ENCODE peak calls at places on chromosomes 1 and 21, in five cellular contexts. One of them, this sample, is unnamed.
A peak's percentile ranks its signal among the peaks of the same experiment; 100 is the strongest.

GRCh38 chr1:236608930-236609726 is 4.8 kb upstream of the HEATR1 start:
- DNase-seq in ovary: no peak
- DNase-seq in tibial artery: peak; percentile 70
- DNase-seq in suprapubic skin: no peak
- DNase-seq in stomach: peak; percentile 42
- DNase-seq in this sample: no peak

GRCh38 chr1:84603223-84603622 is 29.0 kb upstream of the CTBS start:
- DNase-seq in ovary: no peak
- DNase-seq in tibial artery: no peak
- DNase-seq in suprapubic skin: no peak
- DNase-seq in stomach: no peak
- DNase-seq in this sample: no peak

GRCh38 chr1:224592636-224593579 is 23.2 kb upstream of the CNIH3 start:
- DNase-seq in ovary: no peak
- DNase-seq in tibial artery: no peak
- DNase-seq in suprapubic skin: no peak
- DNase-seq in stomach: no peak
- DNase-seq in this sample: no peak

GRCh38 chr1:52727114-52727586 is 897 bp downstream of the ZYG11B start:
- DNase-seq in ovary: no peak
- DNase-seq in tibial artery: no peak
- DNase-seq in suprapubic skin: no peak
- DNase-seq in stomach: no peak
- DNase-seq in this sample: no peak

GRCh38 chr1:226660410-226661182 is 78.5 kb downstream of the ITPKB start:
- DNase-seq in ovary: no peak
- DNase-seq in tibial artery: no peak
- DNase-seq in suprapubic skin: peak; percentile 63
- DNase-seq in stomach: no peak
- DNase-seq in this sample: no peak

GRCh38 chr1:203906932-203907331 is 45.5 kb downstream of the SNRPE start:
- DNase-seq in ovary: no peak
- DNase-seq in tibial artery: no peak
- DNase-seq in suprapubic skin: no peak
- DNase-seq in stomach: no peak
- DNase-seq in this sample: no peak

GRCh38 chr1:241848680-241849344 is 808 bp downstream of the EXO1 start:
- DNase-seq in ovary: no peak
- DNase-seq in tibial artery: no peak
- DNase-seq in suprapubic skin: no peak
- DNase-seq in stomach: no peak
- DNase-seq in this sample: no peak

GRCh38 chr1:160217466-160218165 is 12.4 kb downstream of the PEA15 start:
- DNase-seq in ovary: peak; percentile 37
- DNase-seq in tibial artery: no peak
- DNase-seq in suprapubic skin: no peak
- DNase-seq in stomach: peak; percentile 49
- DNase-seq in this sample: no peak

GRCh38 chr1:4668738-4669700 is 14.6 kb downstream of the AJAP1 start:
- DNase-seq in ovary: no peak
- DNase-seq in tibial artery: no peak
- DNase-seq in suprapubic skin: no peak
- DNase-seq in stomach: no peak
- DNase-seq in this sample: no peak

GRCh38 chr1:206866062-206866461 is 639 bp downstream of the IL20 start:
- DNase-seq in ovary: no peak
- DNase-seq in tibial artery: no peak
- DNase-seq in suprapubic skin: no peak
- DNase-seq in stomach: no peak
- DNase-seq in this sample: no peak

GRCh38 chr1:64757213-64757612 is 12.3 kb downstream of the RAVER2 start:
- DNase-seq in ovary: no peak
- DNase-seq in tibial artery: no peak
- DNase-seq in suprapubic skin: no peak
- DNase-seq in stomach: no peak
- DNase-seq in this sample: no peak

GRCh38 chr1:228037401-228038386 is 30.9 kb downstream of the WNT3A start:
- DNase-seq in ovary: no peak
- DNase-seq in tibial artery: peak; percentile 54
- DNase-seq in suprapubic skin: peak; percentile 53
- DNase-seq in stomach: peak; percentile 60
- DNase-seq in this sample: no peak

GRCh38 chr21:14923468-14923867 is 141.3 kb downstream of the NRIP1 start:
- DNase-seq in ovary: no peak
- DNase-seq in tibial artery: no peak
- DNase-seq in suprapubic skin: no peak
- DNase-seq in stomach: no peak
- DNase-seq in this sample: no peak

GRCh38 chr21:45330851-45331261 is 43.2 kb upstream of the POFUT2 start:
- DNase-seq in ovary: peak; percentile 7
- DNase-seq in tibial artery: peak; percentile 64
- DNase-seq in suprapubic skin: peak; percentile 52
- DNase-seq in stomach: no peak
- DNase-seq in this sample: no peak

GRCh38 chr1:118744420-118744819 is 243.7 kb downstream of the TBX15 start:
- DNase-seq in ovary: no peak
- DNase-seq in tibial artery: no peak
- DNase-seq in suprapubic skin: no peak
- DNase-seq in stomach: no peak
- DNase-seq in this sample: no peak

GRCh38 chr1:197696372-197696771 is 78.9 kb downstream of the DENND1B start:
- DNase-seq in ovary: no peak
- DNase-seq in tibial artery: no peak
- DNase-seq in suprapubic skin: no peak
- DNase-seq in stomach: no peak
- DNase-seq in this sample: no peak

GRCh38 chr1:36975642-36976041 is 58.7 kb downstream of the GRIK3 start:
- DNase-seq in ovary: no peak
- DNase-seq in tibial artery: no peak
- DNase-seq in suprapubic skin: no peak
- DNase-seq in stomach: no peak
- DNase-seq in this sample: no peak

GRCh38 chr1:162003061-162003824 is 20.4 kb downstream of the OLFML2B start:
- DNase-seq in ovary: no peak
- DNase-seq in tibial artery: peak; percentile 89
- DNase-seq in suprapubic skin: peak; percentile 85
- DNase-seq in stomach: no peak
- DNase-seq in this sample: no peak

GRCh38 chr21:42781150-42781980 is 98.0 kb downstream of the WDR4 start:
- DNase-seq in ovary: peak; percentile 34
- DNase-seq in tibial artery: no peak
- DNase-seq in suprapubic skin: no peak
- DNase-seq in stomach: peak; percentile 34
- DNase-seq in this sample: no peak

GRCh38 chr1:226424228-226425003 is 16.5 kb upstream of the PARP1 start:
- DNase-seq in ovary: no peak
- DNase-seq in tibial artery: no peak
- DNase-seq in suprapubic skin: no peak
- DNase-seq in stomach: no peak
- DNase-seq in this sample: no peak

GRCh38 chr1:5936621-5937372 is 55.4 kb downstream of the NPHP4 start:
- DNase-seq in ovary: no peak
- DNase-seq in tibial artery: peak; percentile 37
- DNase-seq in suprapubic skin: no peak
- DNase-seq in stomach: no peak
- DNase-seq in this sample: no peak

GRCh38 chr1:5601516-5601915 is 390.7 kb downstream of the NPHP4 start:
- DNase-seq in ovary: no peak
- DNase-seq in tibial artery: no peak
- DNase-seq in suprapubic skin: no peak
- DNase-seq in stomach: peak; percentile 14
- DNase-seq in this sample: no peak

GRCh38 chr1:204350857-204351573 is 8.7 kb downstream of the PLEKHA6 start:
- DNase-seq in ovary: peak; percentile 85
- DNase-seq in tibial artery: peak; percentile 88
- DNase-seq in suprapubic skin: no peak
- DNase-seq in stomach: peak; percentile 77
- DNase-seq in this sample: no peak

GRCh38 chr1:89598450-89599331 is 34.2 kb upstream of the LRRC8C start:
- DNase-seq in ovary: no peak
- DNase-seq in tibial artery: no peak
- DNase-seq in suprapubic skin: no peak
- DNase-seq in stomach: no peak
- DNase-seq in this sample: no peak

GRCh38 chr1:197268012-197268411 is at the start of gene CRB1:
- DNase-seq in ovary: no peak
- DNase-seq in tibial artery: no peak
- DNase-seq in suprapubic skin: no peak
- DNase-seq in stomach: no peak
- DNase-seq in this sample: no peak

GRCh38 chr21:29287383-29287782 is 11.3 kb upstream of the BACH1 start:
- DNase-seq in ovary: no peak
- DNase-seq in tibial artery: no peak
- DNase-seq in suprapubic skin: no peak
- DNase-seq in stomach: no peak
- DNase-seq in this sample: no peak

GRCh38 chr21:14414932-14415508 is 32.1 kb upstream of the HSPA13 start:
- DNase-seq in ovary: no peak
- DNase-seq in tibial artery: no peak
- DNase-seq in suprapubic skin: no peak
- DNase-seq in stomach: no peak
- DNase-seq in this sample: no peak

GRCh38 chr1:5664906-5665875 is 327.0 kb downstream of the NPHP4 start:
- DNase-seq in ovary: no peak
- DNase-seq in tibial artery: no peak
- DNase-seq in suprapubic skin: no peak
- DNase-seq in stomach: no peak
- DNase-seq in this sample: no peak

GRCh38 chr1:244013100-244013499 is 38.0 kb upstream of the ZBTB18 start:
- DNase-seq in ovary: no peak
- DNase-seq in tibial artery: no peak
- DNase-seq in suprapubic skin: no peak
- DNase-seq in stomach: no peak
- DNase-seq in this sample: no peak

GRCh38 chr21:36696640-36697472 is 2.1 kb upstream of the SIM2 start:
- DNase-seq in ovary: no peak
- DNase-seq in tibial artery: peak; percentile 51
- DNase-seq in suprapubic skin: no peak
- DNase-seq in stomach: no peak
- DNase-seq in this sample: no peak

GRCh38 chr1:8712413-8713229 is 104.8 kb downstream of the RERE start:
- DNase-seq in ovary: no peak
- DNase-seq in tibial artery: no peak
- DNase-seq in suprapubic skin: no peak
- DNase-seq in stomach: no peak
- DNase-seq in this sample: no peak

GRCh38 chr21:37509802-37510393 is 143.3 kb downstream of the DYRK1A start:
- DNase-seq in ovary: no peak
- DNase-seq in tibial artery: no peak
- DNase-seq in suprapubic skin: no peak
- DNase-seq in stomach: no peak
- DNase-seq in this sample: no peak

GRCh38 chr1:41898191-41898713 is 20.5 kb downstream of the HIVEP3 start:
- DNase-seq in ovary: no peak
- DNase-seq in tibial artery: no peak
- DNase-seq in suprapubic skin: no peak
- DNase-seq in stomach: no peak
- DNase-seq in this sample: no peak

GRCh38 chr1:217354900-217355299 is 276.0 kb downstream of the GPATCH2 start:
- DNase-seq in ovary: no peak
- DNase-seq in tibial artery: no peak
- DNase-seq in suprapubic skin: no peak
- DNase-seq in stomach: no peak
- DNase-seq in this sample: no peak

GRCh38 chr1:116573388-116574100 is 2.7 kb upstream of the CD58 start:
- DNase-seq in ovary: no peak
- DNase-seq in tibial artery: no peak
- DNase-seq in suprapubic skin: no peak
- DNase-seq in stomach: no peak
- DNase-seq in this sample: no peak

GRCh38 chr21:25507522-25507921 is 99.8 kb downstream of the MRPL39 start:
- DNase-seq in ovary: no peak
- DNase-seq in tibial artery: no peak
- DNase-seq in suprapubic skin: no peak
- DNase-seq in stomach: no peak
- DNase-seq in this sample: no peak
- TF ChIP-seq CTCF in ovary: no peak
- TF ChIP-seq CTCF in tibial artery: no peak
- TF ChIP-seq CTCF in suprapubic skin: no peak
- TF ChIP-seq CTCF in stomach: no peak
- TF ChIP-seq CTCF in this sample: no peak

GRCh38 chr1:16248007-16248436 is 11.0 kb upstream of the CPLANE2 start:
- DNase-seq in ovary: no peak
- DNase-seq in tibial artery: peak; percentile 59
- DNase-seq in suprapubic skin: no peak
- DNase-seq in stomach: no peak
- DNase-seq in this sample: no peak
- H3K27ac ChIP-seq in ovary: peak overlapping the region; percentile 38
- H3K27ac ChIP-seq in tibial artery: peak overlapping the region; percentile 83
- H3K27ac ChIP-seq in suprapubic skin: peak overlapping the region; percentile 83
- H3K27ac ChIP-seq in stomach: peak overlapping the region; percentile 75
- H3K27ac ChIP-seq in this sample: peak overlapping the region; percentile 65

DNA sequence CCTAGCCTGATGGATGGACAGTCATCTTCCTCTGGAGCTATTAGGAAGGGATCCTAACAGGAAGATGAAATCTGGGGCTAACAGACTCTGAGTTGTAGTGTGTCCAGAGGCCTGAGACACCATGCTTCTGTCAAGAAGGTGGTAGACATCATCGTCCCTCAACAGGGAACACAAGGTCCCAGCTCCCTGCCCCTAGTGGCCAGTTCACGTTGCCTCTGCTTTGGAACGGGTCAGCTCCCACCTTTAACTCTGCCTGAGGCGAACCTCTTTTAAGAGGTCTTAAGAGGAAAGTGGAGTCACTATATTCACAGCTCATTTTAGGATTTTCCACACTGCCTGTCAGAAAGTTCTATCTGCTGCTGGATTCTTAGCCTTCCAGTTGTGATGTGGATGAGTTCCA is 28.3 kb downstream of the LRRC71 start:
- DNase-seq in ovary: no peak
- DNase-seq in tibial artery: peak; percentile 11
- DNase-seq in suprapubic skin: no peak
- DNase-seq in stomach: no peak
- DNase-seq in this sample: no peak
- TF ChIP-seq CTCF in ovary: no peak
- TF ChIP-seq CTCF in tibial artery: no peak
- TF ChIP-seq CTCF in suprapubic skin: no peak
- TF ChIP-seq CTCF in stomach: no peak
- TF ChIP-seq CTCF in this sample: no peak

GRCh38 chr1:54603241-54603640 is 20.1 kb downstream of the FAM151A start:
- DNase-seq in ovary: no peak
- DNase-seq in tibial artery: no peak
- DNase-seq in suprapubic skin: no peak
- DNase-seq in stomach: no peak
- DNase-seq in this sample: no peak
- H3K27ac ChIP-seq in ovary: no peak overlapping the region
- H3K27ac ChIP-seq in tibial artery: no peak overlapping the region
- H3K27ac ChIP-seq in suprapubic skin: no peak overlapping the region
- H3K27ac ChIP-seq in stomach: no peak overlapping the region
- H3K27ac ChIP-seq in this sample: no peak overlapping the region